ENCODE peak calls at places on chromosomes 5 and 9, in four cellular contexts. Y, G, T and C are unnamed samples.

GRCh38 chr9:114486205-114486963 is 18.9 kb downstream of the WHRN start:
- DNase-seq in Y (no peak), G (no peak), T (no peak), C (no peak)

GRCh38 chr5:17021363-17021932 is 85.4 kb upstream of the MYO10 start:
- DNase-seq in Y (no peak), G (no peak), T (no peak), C (no peak)

GRCh38 chr5:145996135-145996534 is 59.8 kb downstream of the SH3RF2 start:
- DNase-seq in Y (no peak), G (no peak), T (no peak), C (no peak)

GRCh38 chr9:36802171-36802920 is 229.7 kb downstream of the MELK start:
- DNase-seq in Y (no peak), G (peak), T (no peak), C (no peak)

GRCh38 chr9:95246547-95246946 is 71.0 kb downstream of the FANCC start:
- DNase-seq in Y (no peak), G (no peak), T (no peak), C (no peak)

GRCh38 chr9:135214054-135214640 is 126.7 kb downstream of the OLFM1 start:
- DNase-seq in Y (no peak), G (no peak), T (no peak), C (no peak)

GRCh38 chr5:89313804-89314588 is 431.0 kb upstream of the MEF2C start:
- DNase-seq in Y (peak), G (peak), T (no peak), C (no peak)

GRCh38 chr9:109939698-109940342 is 159.8 kb downstream of the PALM2AKAP2 start:
- DNase-seq in Y (no peak), G (no peak), T (no peak), C (no peak)

GRCh38 chr5:9947231-9947693 is 302.4 kb downstream of the ATPSCKMT start:
- DNase-seq in Y (peak), G (no peak), T (no peak), C (no peak)

GRCh38 chr9:33355933-33356332 is 46.4 kb downstream of the AQP7 start:
- DNase-seq in Y (no peak), G (no peak), T (no peak), C (no peak)

GRCh38 chr5:73103885-73104284 is 16.5 kb upstream of the TMEM171 start:
- DNase-seq in Y (no peak), G (no peak), T (no peak), C (no peak)

GRCh38 chr9:37936965-37937364 is 33.0 kb upstream of the SLC25A51 start:
- DNase-seq in Y (no peak), G (peak), T (peak), C (no peak)

GRCh38 chr9:17520264-17521058 is 58.4 kb upstream of the SH3GL2 start:
- DNase-seq in Y (no peak), G (no peak), T (peak), C (no peak)

GRCh38 chr9:73782166-73782565 is 630.5 kb downstream of the ANXA1 start:
- DNase-seq in Y (no peak), G (no peak), T (no peak), C (no peak)

GRCh38 chr5:35799751-35800150 is 56.9 kb upstream of the IL7R start:
- DNase-seq in Y (no peak), G (no peak), T (no peak), C (no peak)

GRCh38 chr9:87120610-87121009 is 173.3 kb upstream of the GAS1 start:
- DNase-seq in Y (no peak), G (no peak), T (no peak), C (no peak)

GRCh38 chr5:155727512-155728145 is 599.3 kb upstream of the SGCD start:
- DNase-seq in Y (no peak), G (peak), T (no peak), C (no peak)

DNA sequence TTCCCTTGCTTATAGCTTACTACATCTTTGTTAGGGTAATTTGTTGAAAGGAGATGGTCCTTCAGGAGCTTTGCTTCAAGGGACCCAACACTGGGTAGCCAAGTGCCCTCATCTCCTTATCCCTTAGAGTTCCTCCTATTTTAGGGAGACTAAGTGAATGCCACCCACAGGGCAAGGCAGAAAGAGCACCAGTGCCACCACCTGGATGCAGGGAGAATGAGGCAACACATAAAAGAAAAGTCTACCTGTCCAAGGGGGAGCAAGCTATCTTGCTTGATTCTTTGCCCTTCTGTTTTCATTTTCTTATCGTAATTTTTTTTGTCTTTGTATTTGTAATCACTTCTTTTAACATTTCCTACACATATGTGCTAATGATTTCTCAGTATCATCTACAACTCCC is 205.5 kb downstream of the NPR3 start:
- DNase-seq in Y (no peak), G (peak), T (peak), C (peak)
- TF ChIP-seq CTCF in Y (no peak), G (peak), T (peak), C (peak)

GRCh38 chr5:169336234-169336633 is 35.3 kb upstream of the SLIT3 start:
- DNase-seq in Y (no peak), G (no peak), T (no peak), C (no peak)

GRCh38 chr5:169335806-169336205 is 34.9 kb upstream of the SLIT3 start:
- DNase-seq in Y (no peak), G (no peak), T (no peak), C (no peak)

GRCh38 chr5:169328401-169328800 is 27.5 kb upstream of the SLIT3 start:
- DNase-seq in Y (no peak), G (no peak), T (no peak), C (no peak)

DNA sequence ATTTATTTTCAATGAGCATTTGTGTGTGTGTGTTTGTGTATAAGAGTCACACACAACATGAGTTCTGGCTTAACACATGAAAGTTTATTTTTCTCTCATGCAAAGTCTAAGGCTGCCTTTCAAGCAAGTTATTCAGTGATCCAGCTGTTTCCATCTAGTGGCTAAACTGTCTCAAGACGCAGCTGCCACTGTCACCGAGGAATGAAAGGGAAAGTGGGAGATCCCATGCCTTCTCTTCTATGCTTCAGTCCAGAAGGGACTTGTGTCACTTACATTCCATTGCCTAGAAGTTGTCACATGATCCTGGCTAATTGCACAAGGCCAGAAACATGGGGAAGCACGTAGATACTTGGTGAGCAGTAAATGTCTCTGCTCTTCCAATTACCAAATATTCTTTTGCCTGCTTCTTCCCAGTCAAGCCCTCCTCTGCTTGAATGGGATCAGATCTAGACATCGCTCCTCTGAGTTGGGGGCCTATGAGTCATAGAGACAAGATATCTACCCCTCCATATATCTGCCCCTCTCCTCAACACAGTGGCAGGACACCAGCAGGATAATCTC is 30.4 kb upstream of the SLIT3 start:
- DNase-seq in Y (no peak), G (peak), T (no peak), C (no peak)
- TF ChIP-seq CTCF in Y (no peak), G (peak), T (no peak), C (no peak)

GRCh38 chr5:54766748-54767147 is 218.6 kb downstream of the ESM1 start:
- DNase-seq in Y (no peak), G (no peak), T (no peak), C (no peak)
- TF ChIP-seq CTCF in Y (peak), G (no peak), T (peak), C (no peak)

DNA sequence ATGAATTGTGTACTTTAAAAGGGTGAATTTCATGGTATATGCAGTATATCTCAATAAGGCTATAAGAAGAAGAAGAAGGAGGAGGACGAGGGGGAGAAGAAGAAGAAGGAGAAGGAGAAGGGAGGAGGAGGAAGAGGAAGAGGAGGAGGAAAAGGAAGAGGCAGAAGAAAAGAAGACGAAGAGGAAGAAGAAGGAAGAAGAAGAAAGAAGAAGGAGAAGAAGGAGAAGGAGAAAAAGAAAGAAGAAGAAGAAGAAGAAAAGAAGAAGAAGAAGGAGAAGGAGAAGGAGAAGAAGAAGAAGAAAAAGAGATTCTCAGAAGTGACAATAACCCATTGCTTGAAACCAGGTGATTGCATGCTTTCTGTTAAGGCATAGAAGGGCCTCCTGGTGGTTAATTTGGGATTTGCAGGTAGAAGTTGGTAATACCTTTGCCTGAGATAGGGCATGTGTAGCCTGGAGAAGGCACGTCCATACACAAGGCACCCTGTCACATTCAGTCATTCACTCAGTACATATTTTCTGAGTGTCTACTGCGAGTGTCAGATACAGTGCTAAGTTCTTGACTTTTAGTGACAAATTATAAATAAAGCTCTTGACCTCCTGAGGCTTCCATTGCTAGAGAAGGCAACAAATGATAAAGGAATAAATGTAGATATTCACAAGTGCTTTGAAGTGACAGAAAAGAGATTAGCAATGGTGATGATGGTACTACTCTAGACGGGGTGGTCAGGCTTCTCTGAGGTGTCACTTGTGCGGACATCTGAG is 231.3 kb downstream of the NPR3 start:
- DNase-seq in Y (no peak), G (no peak), T (peak), C (peak)
- TF ChIP-seq CTCF in Y (peak), G (peak), T (peak), C (peak)

GRCh38 chr5:94248175-94248875 is 370.1 kb downstream of the KIAA0825 start:
- DNase-seq in Y (no peak), G (no peak), T (no peak), C (no peak)

GRCh38 chr5:94249430-94249829 is 369.0 kb downstream of the KIAA0825 start:
- DNase-seq in Y (no peak), G (no peak), T (no peak), C (no peak)

GRCh38 chr5:94254214-94254613 is 364.2 kb downstream of the KIAA0825 start:
- DNase-seq in Y (no peak), G (no peak), T (no peak), C (no peak)
- TF ChIP-seq CTCF in Y (no peak), G (peak), T (no peak), C (no peak)

GRCh38 chr9:89999176-89999533 is 394.3 kb downstream of the GADD45G start:
- DNase-seq in Y (no peak), G (no peak), T (no peak), C (no peak)

GRCh38 chr9:89996106-89996505 is 391.3 kb downstream of the GADD45G start:
- DNase-seq in Y (no peak), G (no peak), T (no peak), C (no peak)

GRCh38 chr9:89993678-89994630 is 389.1 kb downstream of the GADD45G start:
- DNase-seq in Y (no peak), G (peak), T (no peak), C (no peak)

GRCh38 chr9:89994988-89995613 is 390.3 kb downstream of the GADD45G start:
- DNase-seq in Y (no peak), G (no peak), T (no peak), C (no peak)

DNA sequence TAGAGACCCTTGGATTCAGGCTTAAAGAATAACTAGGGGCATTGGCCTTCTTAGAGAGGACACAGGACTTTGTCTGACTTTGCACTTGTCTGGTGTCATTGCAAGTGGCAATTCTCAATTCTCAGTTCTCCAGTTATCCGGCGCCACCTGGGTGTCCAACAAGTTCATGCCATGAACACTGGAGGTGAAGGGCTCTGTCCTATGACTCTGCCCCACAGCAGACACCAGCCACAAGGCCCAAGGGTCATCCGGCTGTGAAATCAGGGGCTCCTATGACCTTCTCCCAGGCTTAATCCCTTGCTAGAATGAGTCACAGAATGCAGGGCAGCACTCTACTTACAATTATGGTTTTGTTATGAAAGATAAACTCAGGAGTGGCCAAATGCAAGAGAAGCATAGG is 391.9 kb downstream of the GADD45G start:
- DNase-seq in Y (no peak), G (no peak), T (peak), C (no peak)
- TF ChIP-seq CTCF in Y (no peak), G (peak), T (peak), C (no peak)

GRCh38 chr5:180787711-180788431 is 14.7 kb downstream of the MGAT1 start:
- DNase-seq in Y (no peak), G (peak), T (peak), C (no peak)

GRCh38 chr5:180791611-180792213 is 10.9 kb downstream of the MGAT1 start:
- DNase-seq in Y (no peak), G (no peak), T (no peak), C (no peak)

GRCh38 chr5:180790524-180790923 is 12.1 kb downstream of the MGAT1 start:
- DNase-seq in Y (no peak), G (no peak), T (no peak), C (no peak)

GRCh38 chr5:180792287-180792964 is 10.2 kb downstream of the MGAT1 start:
- DNase-seq in Y (no peak), G (no peak), T (no peak), C (no peak)

GRCh38 chr5:180790020-180790419 is 12.6 kb downstream of the MGAT1 start:
- DNase-seq in Y (no peak), G (no peak), T (peak), C (no peak)
- TF ChIP-seq CTCF in Y (peak), G (no peak), T (peak), C (no peak)

DNA sequence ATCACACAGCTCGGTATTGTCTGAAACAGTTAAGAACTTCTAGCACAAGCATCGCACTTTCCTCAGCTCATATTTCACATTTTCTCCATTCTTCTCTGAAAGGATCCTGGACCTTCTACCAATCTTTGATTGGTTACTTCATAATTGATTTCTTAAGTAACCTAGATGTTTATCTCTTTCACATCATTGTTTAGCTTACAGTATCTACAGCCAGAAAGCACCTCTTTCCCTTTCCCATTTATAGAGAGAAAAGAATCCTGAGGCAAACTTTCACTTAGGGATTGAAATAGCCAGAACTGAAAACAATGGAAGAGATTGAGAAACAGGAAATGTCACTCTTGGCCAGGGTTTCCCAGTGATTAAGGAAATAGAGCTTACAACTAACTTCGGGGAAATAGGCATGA is 2.5 kb downstream of the IL33 start:
- DNase-seq in Y (no peak), G (peak), T (no peak), C (no peak)
- TF ChIP-seq CTCF in Y (no peak), G (no peak), T (no peak), C (no peak)

GRCh38 chr5:39109616-39110015 is 35.4 kb upstream of the RICTOR start:
- DNase-seq in Y (no peak), G (no peak), T (no peak), C (no peak)

GRCh38 chr5:39104221-39104620 is 30.0 kb upstream of the RICTOR start:
- DNase-seq in Y (no peak), G (no peak), T (no peak), C (no peak)

GRCh38 chr5:39107350-39107749 is 33.2 kb upstream of the RICTOR start:
- DNase-seq in Y (no peak), G (no peak), T (no peak), C (no peak)

GRCh38 chr5:39108987-39109386 is 34.8 kb upstream of the RICTOR start:
- DNase-seq in Y (no peak), G (no peak), T (no peak), C (no peak)

DNA sequence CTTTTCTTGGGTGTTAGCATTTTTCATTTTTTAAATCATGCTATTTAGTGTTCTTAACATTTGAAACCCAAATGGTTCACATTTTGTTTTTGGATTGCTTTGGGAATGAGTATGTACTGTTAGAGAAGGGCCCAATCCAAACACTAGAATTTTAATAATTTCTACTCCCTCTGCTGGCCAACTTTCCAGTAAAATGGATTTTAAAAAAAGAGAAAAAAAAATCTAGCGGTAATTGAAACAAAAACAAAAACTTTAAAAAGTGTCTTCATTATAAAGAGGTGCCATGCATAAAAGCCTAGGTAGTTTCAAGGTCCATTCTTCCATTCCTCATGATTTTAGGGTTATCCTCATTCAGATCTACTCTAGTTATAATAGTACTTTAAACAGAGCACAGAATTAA is 32.1 kb upstream of the RICTOR start:
- DNase-seq in Y (no peak), G (no peak), T (no peak), C (no peak)
- TF ChIP-seq CTCF in Y (peak), G (peak), T (no peak), C (peak)

GRCh38 chr5:122493091-122493775 is 181.2 kb downstream of the SNCAIP start:
- DNase-seq in Y (no peak), G (no peak), T (no peak), C (peak)

GRCh38 chr5:122493776-122494518 is 181.9 kb downstream of the SNCAIP start:
- DNase-seq in Y (no peak), G (no peak), T (no peak), C (no peak)

GRCh38 chr5:122498163-122498562 is 186.1 kb downstream of the SNCAIP start:
- DNase-seq in Y (no peak), G (peak), T (peak), C (peak)

GRCh38 chr5:122490718-122491117 is 178.7 kb downstream of the SNCAIP start:
- DNase-seq in Y (no peak), G (no peak), T (no peak), C (no peak)

DNA sequence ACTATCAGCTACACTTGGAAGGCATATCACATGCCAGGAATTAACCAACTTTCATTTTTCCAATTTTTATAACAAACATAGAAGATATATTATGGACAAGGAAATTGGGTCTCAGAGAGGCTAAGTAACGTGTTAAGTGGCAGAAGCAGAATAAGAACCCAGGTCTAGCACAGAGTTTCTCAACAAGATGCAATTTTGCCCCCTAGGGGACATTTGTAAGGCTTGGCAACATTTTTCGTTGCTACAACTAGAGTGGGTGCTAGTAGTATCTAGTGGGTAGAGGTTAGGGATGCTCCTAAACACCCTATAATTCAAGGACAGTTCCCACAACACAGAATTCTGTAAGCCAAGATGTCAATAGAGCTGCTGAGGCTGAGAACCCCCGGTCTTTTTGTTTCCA is 180.6 kb downstream of the SNCAIP start:
- DNase-seq in Y (no peak), G (peak), T (no peak), C (no peak)
- TF ChIP-seq CTCF in Y (peak), G (peak), T (peak), C (no peak)